ENCODE peak calls at places on chromosomes 13 and 19, in nine cellular contexts. F is GM20000, P is omental fat pad, C is RWPE1, D is fibroblast of pulmonary artery, J is heart right ventricle, G is thoracic aorta, N is BJ, X is cardiac muscle cell. W is an unnamed sample.

GRCh38 chr19:34676697-34677385 is at the start of gene SCGB2B2:
- DNase-seq in F (no peak), P (no peak), C (peak), D (no peak), J (peak), G (no peak), N (no peak), X (no peak), W (no peak)

GRCh38 chr19:18107235-18108083 is 9.9 kb downstream of the MAST3 start:
- DNase-seq in F (no peak), P (no peak), C (no peak), D (no peak), J (no peak), G (no peak), N (no peak), X (no peak), W (no peak)

GRCh38 chr19:54319049-54319448 is 6.1 kb upstream of the LILRA5 start:
- DNase-seq in F (no peak), P (no peak), C (no peak), D (no peak), J (no peak), G (no peak), N (no peak), X (no peak), W (no peak)

GRCh38 chr13:108525867-108526266 is 103.5 kb upstream of the MYO16 start:
- DNase-seq in F (no peak), P (no peak), C (no peak), D (no peak), J (no peak), G (no peak), N (no peak), X (no peak), W (no peak)

GRCh38 chr19:16394111-16394510 is 69.5 kb downstream of the KLF2 start:
- DNase-seq in F (no peak), P (no peak), C (no peak), D (no peak), J (no peak), G (no peak), N (no peak), X (no peak), W (no peak)

GRCh38 chr13:71949441-71949840 is 82.4 kb upstream of the DACH1 start:
- DNase-seq in F (no peak), P (no peak), C (no peak), D (no peak), J (no peak), G (no peak), N (no peak), X (no peak), W (no peak)

GRCh38 chr13:110907951-110908898 is 6.6 kb downstream of the ANKRD10 start:
- DNase-seq in F (no peak), P (no peak), C (peak), D (peak), J (no peak), G (no peak), N (no peak), X (peak), W (no peak)

GRCh38 chr19:7494416-7495098 is 5.7 kb upstream of the PEX11G start:
- DNase-seq in F (no peak), P (no peak), C (no peak), D (peak), J (peak), G (no peak), N (no peak), X (peak), W (no peak)

GRCh38 chr13:72346716-72347115 is 380.7 kb downstream of the MZT1 start:
- DNase-seq in F (no peak), P (no peak), C (no peak), D (no peak), J (no peak), G (no peak), N (no peak), X (no peak), W (no peak)

GRCh38 chr19:33064117-33064777 is 441 bp downstream of the RHPN2 start:
- DNase-seq in F (peak), P (no peak), C (peak), D (no peak), J (no peak), G (no peak), N (no peak), X (peak), W (no peak)

GRCh38 chr19:4676955-4677731 is 7.0 kb upstream of the MYDGF start:
- DNase-seq in F (peak), P (no peak), C (peak), D (peak), J (peak), G (no peak), N (no peak), X (peak), W (no peak)

GRCh38 chr13:113656831-113657671 is 947 bp downstream of the ATP4B start:
- DNase-seq in F (no peak), P (no peak), C (no peak), D (no peak), J (no peak), G (no peak), N (no peak), X (no peak), W (no peak)

GRCh38 chr19:8592231-8593009 is 15.2 kb upstream of the MYO1F start:
- DNase-seq in F (peak), P (peak), C (peak), D (peak), J (peak), G (peak), N (peak), X (peak), W (peak)

GRCh38 chr13:77674802-77675201 is 22.7 kb upstream of the SLAIN1 start:
- DNase-seq in F (no peak), P (no peak), C (no peak), D (no peak), J (no peak), G (no peak), N (no peak), X (no peak), W (no peak)

GRCh38 chr19:47719047-47719885 is 6.0 kb downstream of the EHD2 start:
- DNase-seq in F (no peak), P (peak), C (peak), D (peak), J (peak), G (peak), N (peak), X (peak), W (peak)

DNA sequence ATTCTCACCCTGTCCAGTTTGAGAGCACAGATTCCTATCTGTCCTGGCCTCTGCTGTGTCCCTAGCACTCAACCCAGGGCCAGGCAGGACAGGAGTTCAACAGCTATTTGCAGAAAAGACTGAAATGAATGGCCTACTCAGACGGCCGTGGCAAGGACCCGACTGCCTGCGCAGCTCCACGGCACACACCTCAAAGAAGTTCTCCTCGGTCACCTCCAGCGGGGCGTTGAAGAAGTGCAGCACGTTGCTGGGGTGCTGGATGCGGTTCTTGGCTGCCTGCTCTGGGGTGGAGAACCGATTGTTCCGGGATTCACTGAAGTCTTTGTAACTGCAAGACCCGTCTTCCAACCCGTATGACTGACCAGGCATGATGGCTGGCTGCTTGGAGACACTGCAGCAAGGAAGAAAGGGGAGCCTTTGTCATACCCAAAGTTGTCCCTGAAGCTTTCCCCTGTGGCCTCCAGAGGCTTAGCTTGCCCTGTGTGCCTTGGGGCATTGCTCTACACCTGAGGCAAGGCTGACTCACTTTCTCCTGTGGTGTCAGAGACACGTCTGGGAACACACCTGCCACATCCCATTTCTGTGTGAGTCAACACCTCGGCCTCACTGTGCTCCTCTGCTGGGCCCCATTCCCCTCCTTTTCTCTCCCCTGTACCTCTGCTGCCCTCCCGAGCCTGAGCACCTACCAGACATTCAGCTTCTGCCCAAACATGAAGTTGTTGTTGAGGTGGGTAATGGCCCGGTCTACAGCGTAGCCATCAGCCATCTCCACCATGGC is 6.8 kb upstream of the ECH1 start:
- DNase-seq in F (no peak), P (no peak), C (peak), D (no peak), J (no peak), G (no peak), N (no peak), X (no peak), W (no peak)
- TF ChIP-seq CTCF in F (no peak), P (no peak), C (no peak), D (no peak), J (no peak), G (no peak), N (no peak), X (no peak), W (no peak)

GRCh38 chr13:53601181-53601580 is 572.6 kb downstream of the OLFM4 start:
- DNase-seq in F (no peak), P (no peak), C (no peak), D (no peak), J (no peak), G (no peak), N (no peak), X (no peak), W (no peak)

DNA sequence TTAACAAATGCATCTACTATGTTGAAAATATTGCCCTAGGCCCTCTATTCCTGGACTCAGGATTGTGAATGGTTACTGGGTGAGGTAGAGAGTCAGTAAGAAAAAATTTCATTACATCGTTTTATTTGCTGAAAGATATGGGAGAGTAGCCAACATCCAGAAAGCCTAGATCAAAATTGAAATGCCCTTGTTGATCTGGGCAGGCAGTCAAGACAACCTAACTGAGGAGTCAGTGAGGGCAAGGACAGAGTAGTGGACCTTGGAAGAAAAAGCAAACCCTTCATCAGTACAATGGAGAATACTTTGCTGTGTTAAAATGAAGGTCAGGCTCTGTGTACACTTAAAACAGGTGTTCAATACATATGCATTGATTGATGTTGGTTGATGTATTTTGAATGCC is 576.7 kb downstream of the OLFM4 start:
- DNase-seq in F (no peak), P (no peak), C (no peak), D (no peak), J (no peak), G (no peak), N (no peak), X (no peak), W (no peak)
- TF ChIP-seq CTCF in F (no peak), P (no peak), C (no peak), D (no peak), J (no peak), G (no peak), N (no peak), X (no peak), W (no peak)

GRCh38 chr13:24863748-24864540 is 100.0 kb downstream of the RNF17 start:
- DNase-seq in F (no peak), P (no peak), C (no peak), D (no peak), J (no peak), G (no peak), N (no peak), X (no peak), W (no peak)

GRCh38 chr13:24866488-24866887 is 102.5 kb downstream of the RNF17 start:
- DNase-seq in F (no peak), P (no peak), C (no peak), D (no peak), J (no peak), G (no peak), N (no peak), X (no peak), W (no peak)

GRCh38 chr13:24864579-24864978 is 100.6 kb downstream of the RNF17 start:
- DNase-seq in F (no peak), P (no peak), C (no peak), D (no peak), J (no peak), G (no peak), N (no peak), X (no peak), W (no peak)

GRCh38 chr13:24861617-24862362 is 97.8 kb downstream of the RNF17 start:
- DNase-seq in F (no peak), P (no peak), C (no peak), D (no peak), J (no peak), G (no peak), N (no peak), X (no peak), W (no peak)

DNA sequence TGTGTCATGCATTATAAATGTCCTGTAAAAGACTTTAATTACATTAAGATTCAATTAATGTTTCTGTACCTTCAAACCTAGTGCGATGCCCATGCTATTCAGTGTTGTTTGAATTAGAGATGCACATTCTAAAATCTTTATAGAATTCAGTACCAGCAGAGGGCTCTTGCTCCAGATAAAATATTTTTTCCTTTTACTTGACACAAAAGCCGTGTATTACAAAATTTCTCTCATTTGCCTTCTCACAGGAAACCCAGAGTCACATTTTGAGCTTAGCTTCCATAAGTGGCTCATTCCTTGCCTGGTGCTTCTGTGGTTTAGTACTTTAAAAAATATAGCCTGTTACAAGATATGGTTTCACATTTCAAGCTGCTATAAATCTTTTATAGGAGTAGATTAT is 101.2 kb downstream of the RNF17 start:
- DNase-seq in F (no peak), P (no peak), C (no peak), D (peak), J (no peak), G (no peak), N (no peak), X (peak), W (no peak)
- TF ChIP-seq CTCF in F (peak), P (no peak), C (no peak), D (peak), J (no peak), G (peak), N (no peak), X (peak), W (peak)

GRCh38 chr13:105116966-105117365 is 1418.5 kb downstream of the EFNB2 start:
- DNase-seq in F (no peak), P (no peak), C (no peak), D (peak), J (no peak), G (no peak), N (no peak), X (peak), W (no peak)
- TF ChIP-seq CTCF in F (no peak), P (no peak), C (no peak), D (no peak), J (no peak), G (no peak), N (no peak), X (no peak), W (no peak)

GRCh38 chr13:98429531-98429930 is 147.4 kb downstream of the STK24 start:
- DNase-seq in F (no peak), P (no peak), C (no peak), D (no peak), J (no peak), G (no peak), N (no peak), X (no peak), W (no peak)

GRCh38 chr13:98429977-98430785 is 146.7 kb downstream of the STK24 start:
- DNase-seq in F (no peak), P (no peak), C (no peak), D (no peak), J (no peak), G (no peak), N (no peak), X (no peak), W (no peak)

GRCh38 chr13:98428256-98428966 is 148.5 kb downstream of the STK24 start:
- DNase-seq in F (no peak), P (no peak), C (no peak), D (no peak), J (no peak), G (no peak), N (no peak), X (no peak), W (no peak)

GRCh38 chr13:98429081-98429480 is 147.8 kb downstream of the STK24 start:
- DNase-seq in F (no peak), P (no peak), C (no peak), D (no peak), J (no peak), G (no peak), N (no peak), X (no peak), W (no peak)

GRCh38 chr13:98427331-98427995 is 149.4 kb downstream of the STK24 start:
- DNase-seq in F (no peak), P (no peak), C (no peak), D (no peak), J (no peak), G (no peak), N (no peak), X (no peak), W (no peak)
- TF ChIP-seq CTCF in F (no peak), P (no peak), C (no peak), D (no peak), J (no peak), G (no peak), N (no peak), X (no peak), W (no peak)

GRCh38 chr19:1113278-1113985 is 9.6 kb downstream of the GPX4 start:
- DNase-seq in F (peak), P (peak), C (peak), D (peak), J (peak), G (peak), N (peak), X (peak), W (peak)
- TF ChIP-seq CTCF in F (peak), P (no peak), C (peak), D (peak), J (peak), G (peak), N (peak), X (peak), W (peak)

GRCh38 chr13:44410328-44410859 is 36.8 kb downstream of the SERP2 start:
- DNase-seq in F (no peak), P (no peak), C (no peak), D (no peak), J (no peak), G (no peak), N (no peak), X (no peak), W (no peak)
- TF ChIP-seq CTCF in F (no peak), P (no peak), C (no peak), D (no peak), J (no peak), G (no peak), N (no peak), X (no peak), W (no peak)

GRCh38 chr13:32582991-32583390 is 3.3 kb upstream of the PDS5B start:
- DNase-seq in F (no peak), P (no peak), C (no peak), D (no peak), J (no peak), G (no peak), N (no peak), X (no peak), W (no peak)

GRCh38 chr13:32585625-32586021 is 629 bp upstream of the PDS5B start:
- DNase-seq in F (no peak), P (no peak), C (no peak), D (no peak), J (no peak), G (no peak), N (no peak), X (no peak), W (no peak)

GRCh38 chr13:32586022-32586900 is at the start of gene PDS5B:
- DNase-seq in F (peak), P (peak), C (peak), D (peak), J (peak), G (peak), N (peak), X (peak), W (peak)

GRCh38 chr13:32587774-32588165 is 1.5 kb downstream of the PDS5B start:
- DNase-seq in F (no peak), P (no peak), C (no peak), D (peak), J (no peak), G (no peak), N (no peak), X (no peak), W (peak)

GRCh38 chr13:32587014-32587773 is 942 bp downstream of the PDS5B start:
- DNase-seq in F (peak), P (peak), C (no peak), D (peak), J (peak), G (peak), N (no peak), X (peak), W (peak)
- TF ChIP-seq CTCF in F (no peak), P (no peak), C (no peak), D (no peak), J (no peak), G (no peak), N (no peak), X (no peak), W (no peak)

GRCh38 chr13:33445024-33445423 is 159.5 kb upstream of the STARD13 start:
- DNase-seq in F (no peak), P (no peak), C (no peak), D (no peak), J (no peak), G (no peak), N (no peak), X (no peak), W (no peak)

GRCh38 chr13:33435207-33435606 is 149.7 kb upstream of the STARD13 start:
- DNase-seq in F (no peak), P (no peak), C (no peak), D (no peak), J (no peak), G (no peak), N (no peak), X (no peak), W (no peak)

GRCh38 chr13:33446821-33447481 is 161.4 kb upstream of the STARD13 start:
- DNase-seq in F (no peak), P (no peak), C (peak), D (no peak), J (no peak), G (no peak), N (peak), X (no peak), W (peak)

GRCh38 chr13:33445476-33445875 is 159.9 kb upstream of the STARD13 start:
- DNase-seq in F (no peak), P (no peak), C (no peak), D (no peak), J (no peak), G (no peak), N (no peak), X (no peak), W (no peak)

GRCh38 chr13:33441015-33441414 is 155.5 kb upstream of the STARD13 start:
- DNase-seq in F (no peak), P (no peak), C (peak), D (peak), J (no peak), G (no peak), N (no peak), X (peak), W (no peak)
- TF ChIP-seq CTCF in F (no peak), P (no peak), C (no peak), D (peak), J (peak), G (no peak), N (peak), X (no peak), W (peak)